ENCODE peak calls at places on chromosomes 12 and 14, in five cellular contexts. K is PC-9, G is HCT116, Y is Karpas-422, J is SK-N-SH. S is an unnamed sample.

GRCh38 chr12:105240233-105240632 is 4.3 kb upstream of the APPL2 start:
- DNase-seq in Y (peak; percentile 49), K (no peak), G (no peak), J (no peak), S (no peak)

GRCh38 chr12:71787574-71787973 is 32.9 kb downstream of the RAB21 start:
- DNase-seq in G (no peak), Y (no peak), K (no peak), J (no peak), S (no peak)

GRCh38 chr12:23204933-23205778 is 580.2 kb downstream of the ETNK1 start:
- DNase-seq in G (peak; percentile 6), J (peak; percentile 43), K (peak; percentile 47), Y (peak; percentile 81), S (peak; percentile 73)

GRCh38 chr12:50985322-50985721 is 33.0 kb downstream of the HIGD1C start:
- DNase-seq in Y (no peak), J (no peak), G (peak; percentile 7), K (no peak), S (peak; percentile 95)

GRCh38 chr12:12701457-12701856 is 5.5 kb upstream of the GPR19 start:
- DNase-seq in K (no peak), J (no peak), Y (no peak), G (no peak), S (no peak)

GRCh38 chr12:22971771-22972191 is 346.8 kb downstream of the ETNK1 start:
- DNase-seq in K (no peak), J (no peak), G (no peak), Y (no peak), S (peak; percentile 39)

GRCh38 chr12:120640840-120641833 is 711 bp downstream of the CABP1 start:
- DNase-seq in G (no peak), K (peak; percentile 44), J (peak; percentile 71), Y (peak; percentile 67), S (peak; percentile 73)

GRCh38 chr14:70254476-70254961 is 65.8 kb upstream of the SLC8A3 start:
- DNase-seq in K (no peak), Y (no peak), J (peak; percentile 78), G (no peak), S (peak; percentile 35)

GRCh38 chr14:89507926-89508460 is 91.0 kb upstream of the FOXN3 start:
- DNase-seq in K (no peak), Y (no peak), G (peak; percentile 38), J (no peak), S (peak; percentile 63)

GRCh38 chr12:67758119-67758873 is 109.8 kb downstream of the DYRK2 start:
- DNase-seq in J (peak; percentile 30), G (no peak), Y (peak; percentile 97), K (no peak), S (no peak)

GRCh38 chr14:106694638-106695393 is 1168.4 kb downstream of the TMEM121 start:
- DNase-seq in G (no peak), Y (no peak), J (peak; percentile 42), K (no peak), S (no peak)

GRCh38 chr12:67701121-67701520 is 52.6 kb downstream of the DYRK2 start:
- DNase-seq in Y (no peak), J (no peak), K (no peak), G (no peak), S (peak; percentile 82)

GRCh38 chr12:12476836-12477531 is 85.7 kb downstream of the DUSP16 start:
- DNase-seq in G (no peak), J (no peak), K (no peak), Y (no peak), S (no peak)

GRCh38 chr14:52650774-52651173 is 44.6 kb downstream of the ERO1A start:
- DNase-seq in J (no peak), K (no peak), Y (no peak), G (no peak), S (peak; percentile 13)

GRCh38 chr14:52071675-52072074 is 2.8 kb upstream of the NID2 start:
- DNase-seq in K (no peak), G (no peak), J (no peak), Y (no peak), S (peak; percentile 52)

GRCh38 chr14:61662437-61663311 is 32.6 kb upstream of the HIF1A start:
- DNase-seq in G (peak; percentile 34), K (peak; percentile 90), Y (peak; percentile 99), J (peak; percentile 19), S (peak; percentile 77)

GRCh38 chr14:61656341-61656740 is 39.0 kb upstream of the HIF1A start:
- DNase-seq in G (no peak), J (no peak), K (peak; percentile 58), Y (no peak), S (no peak)

GRCh38 chr14:61662001-61662400 is 33.3 kb upstream of the HIF1A start:
- DNase-seq in J (no peak), K (no peak), Y (no peak), G (no peak), S (peak; percentile 31)

GRCh38 chr14:61661471-61661988 is 33.8 kb upstream of the HIF1A start:
- DNase-seq in K (no peak), J (no peak), G (no peak), Y (peak; percentile 90), S (peak; percentile 51)

GRCh38 chr14:61659582-61659981 is 35.7 kb upstream of the HIF1A start:
- DNase-seq in K (peak; percentile 77), J (no peak), Y (no peak), G (no peak), S (peak; percentile 54)
- H3K9me2 ChIP-seq in K (no peaks in the 10 kb centered on the region), J (no peaks in the 10 kb centered on the region), Y (no peaks in the 10 kb centered on the region), G (no peaks in the 10 kb centered on the region), S (no peaks in the 10 kb centered on the region)

GRCh38 chr12:124776126-124776513 is 87.5 kb downstream of the SCARB1 start:
- DNase-seq in J (no peak), G (no peak), Y (no peak), K (no peak), S (no peak)

GRCh38 chr12:124774462-124775167 is 89.0 kb downstream of the SCARB1 start:
- DNase-seq in K (no peak), J (no peak), G (no peak), Y (peak; percentile 82), S (peak; percentile 97)

GRCh38 chr12:124771462-124772361 is 92.0 kb downstream of the SCARB1 start:
- DNase-seq in Y (peak; percentile 93), K (peak; percentile 47), G (peak; percentile 39), J (peak; percentile 93), S (peak; percentile 79)

GRCh38 chr12:124772467-124773170 is 91.0 kb downstream of the SCARB1 start:
- DNase-seq in G (no peak), K (no peak), J (no peak), Y (no peak), S (peak; percentile 24)

GRCh38 chr12:124774054-124774461 is 89.6 kb downstream of the SCARB1 start:
- DNase-seq in J (no peak), Y (no peak), G (no peak), K (no peak), S (peak; percentile 33)
- H3K27ac ChIP-seq in J (no peak overlapping the region), Y (peak overlapping the region; percentile 27), G (no peak overlapping the region), K (no peak overlapping the region), S (peak overlapping the region; percentile 92)

DNA sequence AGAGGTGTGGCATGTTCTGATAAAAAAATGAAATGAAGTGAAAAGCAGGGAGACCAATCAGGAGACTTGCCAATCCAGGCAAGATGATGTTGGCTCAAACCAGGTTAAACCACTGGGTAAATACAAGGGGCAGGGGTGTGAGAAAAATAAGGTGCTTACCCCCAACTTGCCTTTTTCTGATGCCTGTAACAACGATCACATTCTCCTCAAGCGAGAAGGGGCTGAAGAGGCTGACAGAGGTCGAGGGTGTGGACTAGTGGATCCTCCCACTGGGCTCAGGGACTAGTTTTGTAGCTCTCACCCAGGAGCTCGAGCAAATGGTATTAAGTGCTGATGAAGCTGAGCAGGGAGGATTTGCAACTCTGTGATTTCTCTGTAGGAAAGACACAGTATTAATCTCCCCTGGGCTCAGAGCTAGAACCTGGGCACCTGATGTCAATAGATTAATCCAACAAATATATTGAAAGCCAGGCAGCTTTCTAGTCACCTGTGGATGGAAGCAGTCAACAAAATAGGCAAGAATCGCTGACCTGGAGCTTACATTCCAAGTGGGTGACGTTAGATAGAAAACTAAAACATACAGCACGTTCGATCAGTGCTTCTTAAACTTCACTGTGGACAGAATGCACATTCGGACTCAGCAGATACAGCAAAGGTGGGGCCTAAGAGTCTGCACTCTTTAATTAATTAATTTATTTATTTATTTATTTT is 15.2 kb upstream of the EAPP start:
- DNase-seq in Y (peak; percentile 54), G (no peak), J (peak; percentile 24), K (no peak), S (peak; percentile 61)
- H3K4me3 ChIP-seq in Y (peak overlapping the region; percentile 39), G (no peak overlapping the region), J (no peak overlapping the region), K (peak overlapping the region; percentile 18), S (peak overlapping the region; percentile 14)

GRCh38 chr12:26688344-26688904 is 144.6 kb downstream of the ITPR2 start:
- DNase-seq in Y (no peak), K (no peak), J (no peak), G (no peak), S (no peak)

GRCh38 chr12:26680724-26681455 is 152.1 kb downstream of the ITPR2 start:
- DNase-seq in K (no peak), J (no peak), G (no peak), Y (no peak), S (peak; percentile 51)

GRCh38 chr12:26686438-26686837 is 146.6 kb downstream of the ITPR2 start:
- DNase-seq in Y (no peak), G (no peak), J (no peak), K (no peak), S (no peak)

GRCh38 chr12:26678697-26679660 is 154.0 kb downstream of the ITPR2 start:
- DNase-seq in G (no peak), Y (no peak), J (no peak), K (no peak), S (peak; percentile 68)

DNA sequence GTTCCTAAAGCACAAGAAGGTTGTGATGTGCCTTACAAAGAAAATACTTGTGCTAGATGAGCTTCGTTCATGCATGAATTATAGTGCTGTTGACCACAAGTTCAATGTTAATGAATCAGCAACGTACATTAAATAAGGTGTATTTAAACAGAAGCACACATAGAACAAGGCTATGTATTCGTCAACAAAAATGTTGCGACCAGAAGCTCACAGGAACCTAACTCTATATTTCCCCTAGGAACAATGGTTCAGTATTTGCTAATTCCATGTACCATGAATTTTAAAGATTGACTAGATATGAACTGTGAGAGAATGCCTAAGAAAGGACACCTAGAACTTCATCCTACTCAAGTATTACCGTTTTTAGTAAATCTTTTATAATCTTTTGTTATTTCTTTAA is 149.6 kb downstream of the ITPR2 start:
- DNase-seq in J (no peak), Y (no peak), K (no peak), G (no peak), S (no peak)
- H3K9me2 ChIP-seq in J (no peaks in the 10 kb centered on the region), Y (no peaks in the 10 kb centered on the region), K (no peaks in the 10 kb centered on the region), G (no peaks in the 10 kb centered on the region), S (no peaks in the 10 kb centered on the region)

GRCh38 chr12:123773375-123773774 is 11.3 kb downstream of the DNAH10 start:
- DNase-seq in G (no peak), J (no peak), Y (no peak), K (no peak), S (no peak)
- H3K27ac ChIP-seq in G (no peak overlapping the region), J (no peak overlapping the region), Y (no peak overlapping the region), K (no peak overlapping the region), S (no peak overlapping the region)

GRCh38 chr12:95386056-95386455 is 87.9 kb upstream of the METAP2 start:
- DNase-seq in G (no peak), K (no peak), Y (no peak), J (no peak), S (peak; percentile 57)
- H3K4me3 ChIP-seq in G (no peak overlapping the region), K (no peak overlapping the region), Y (peak overlapping the region; percentile 17), J (no peak overlapping the region), S (peak overlapping the region; percentile 66)

GRCh38 chr14:98462908-98463307 is 809.1 kb downstream of the BCL11B start:
- DNase-seq in Y (no peak), J (no peak), G (no peak), K (no peak), S (no peak)

GRCh38 chr14:98458702-98459101 is 813.3 kb downstream of the BCL11B start:
- DNase-seq in G (no peak), J (no peak), K (no peak), Y (no peak), S (no peak)
- H3K9me2 ChIP-seq in G (no peaks in the 10 kb centered on the region), J (no peaks in the 10 kb centered on the region), K (no peaks in the 10 kb centered on the region), Y (no peaks in the 10 kb centered on the region), S (no peaks in the 10 kb centered on the region)

S was measured in GM23248.